ENCODE peak calls at places on chromosomes 6 and 20, in six cellular contexts. T, B, Y, Z, L and S are unnamed samples. For H3K9me3, the result is how much of the 10 kb centered on the place peaks cover.

GRCh38 chr6:41469156-41469950 is 76.8 kb upstream of the FOXP4 start:
- DNase-seq in B (no peak), T (no peak), L (no peak), Z (no peak), Y (no peak), S (no peak)

GRCh38 chr20:63112491-63113219 is 103.3 kb downstream of the YTHDF1 start:
- DNase-seq in Z (peak), T (no peak), L (no peak), B (no peak), Y (no peak), S (no peak)

GRCh38 chr6:51467231-51467952 is 620.0 kb downstream of the PKHD1 start:
- DNase-seq in L (no peak), Y (no peak), T (no peak), Z (no peak), B (no peak), S (no peak)

GRCh38 chr20:10611357-10611756 is 62.4 kb downstream of the JAG1 start:
- DNase-seq in T (no peak), L (peak), Z (no peak), B (peak), Y (no peak), S (no peak)

GRCh38 chr6:118706702-118707101 is 55.3 kb upstream of the CEP85L start:
- DNase-seq in T (no peak), B (no peak), Z (no peak), L (no peak), Y (no peak), S (no peak)

GRCh38 chr20:19936801-19937583 is 80.2 kb upstream of the NAA20 start:
- DNase-seq in L (no peak), Z (peak), B (peak), Y (no peak), T (no peak), S (no peak)

GRCh38 chr6:106033806-106034205 is 52.3 kb upstream of the PRDM1 start:
- DNase-seq in T (no peak), Y (no peak), L (no peak), B (no peak), Z (no peak), S (no peak)

GRCh38 chr6:17115251-17116089 is 13.6 kb downstream of the STMND1 start:
- DNase-seq in Y (peak), B (no peak), Z (no peak), L (peak), T (no peak), S (peak)

GRCh38 chr6:53761036-53761435 is 33.8 kb upstream of the LRRC1 start:
- DNase-seq in B (no peak), T (no peak), Z (no peak), Y (no peak), L (no peak), S (no peak)

GRCh38 chr20:43936371-43936770 is 21.7 kb downstream of the TOX2 start:
- DNase-seq in L (peak), T (no peak), Y (no peak), B (no peak), Z (no peak), S (no peak)

GRCh38 chr6:80449756-80450155 is 343.3 kb downstream of the BCKDHB start:
- DNase-seq in Y (no peak), L (no peak), Z (no peak), B (no peak), T (no peak), S (no peak)

GRCh38 chr6:6495851-6496250 is 92.7 kb upstream of the LY86 start:
- DNase-seq in T (no peak), Y (no peak), Z (no peak), L (no peak), B (no peak), S (no peak)

GRCh38 chr20:23301436-23302050 is 49.0 kb upstream of the NXT1 start:
- DNase-seq in Z (no peak), T (no peak), Y (no peak), B (no peak), L (no peak), S (no peak)

GRCh38 chr6:76439811-76440210 is 367.3 kb upstream of the IMPG1 start:
- DNase-seq in Y (no peak), T (no peak), Z (no peak), B (no peak), L (no peak), S (no peak)

GRCh38 chr6:141552463-141552862 is 580.3 kb upstream of the GJE1 start:
- DNase-seq in T (no peak), Y (peak), L (peak), B (no peak), Z (no peak), S (peak)

GRCh38 chr6:117483004-117483644 is 650 bp downstream of the DCBLD1 start:
- DNase-seq in Z (peak), T (no peak), B (peak), L (peak), Y (peak), S (no peak)

GRCh38 chr20:23349338-23350006 is 1.1 kb upstream of the NXT1 start:
- DNase-seq in B (no peak), Z (no peak), T (no peak), L (no peak), Y (peak), S (no peak)

GRCh38 chr6:11848852-11849731 is 70.5 kb upstream of the ADTRP start:
- DNase-seq in B (no peak), Y (no peak), T (no peak), L (no peak), Z (no peak), S (no peak)

GRCh38 chr20:53890434-53891305 is 179.7 kb downstream of the BCAS1 start:
- DNase-seq in Y (peak), T (no peak), L (peak), Z (no peak), B (no peak), S (no peak)

GRCh38 chr6:169803291-169803811 is 51.9 kb downstream of the ERMARD start:
- DNase-seq in T (no peak), Y (no peak), L (no peak), Z (no peak), B (no peak), S (no peak)

GRCh38 chr6:29887819-29888581 is 54.3 kb upstream of the HLA-A start:
- DNase-seq in Y (no peak), L (peak), T (no peak), B (peak), Z (peak), S (peak)

GRCh38 chr20:19992996-19993908 is 23.9 kb upstream of the NAA20 start:
- DNase-seq in L (peak), Y (peak), T (peak), Z (no peak), B (no peak), S (no peak)

GRCh38 chr6:13275435-13275989 is 52.8 kb downstream of the TBC1D7 start:
- DNase-seq in Y (no peak), Z (no peak), L (no peak), T (no peak), B (no peak), S (no peak)
- H3K4me3 ChIP-seq in Y (no peak), Z (no peak), L (no peak), T (no peak), B (no peak), S (no peak)

DNA sequence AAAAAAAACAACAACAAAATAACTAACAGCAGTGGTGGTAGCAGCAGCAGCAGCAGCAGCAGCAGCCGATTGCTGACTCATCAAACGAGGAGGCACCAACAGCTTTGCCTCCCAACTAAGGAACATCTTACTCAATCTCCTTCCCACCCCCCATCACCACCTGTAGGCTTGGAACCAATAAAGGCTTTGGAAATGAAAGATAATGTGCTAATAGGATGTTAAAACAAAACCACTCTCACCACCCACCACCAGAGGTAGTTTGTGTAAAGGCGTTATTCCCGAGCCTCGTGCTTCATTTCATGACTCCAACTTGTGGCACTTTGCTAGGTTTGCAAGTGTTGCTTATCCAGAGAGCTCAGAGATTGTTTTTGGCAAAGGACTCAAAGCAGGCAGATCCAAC is 346.5 kb downstream of the CD83 start:
- DNase-seq in T (no peak), Y (no peak), Z (no peak), B (no peak), L (peak), S (no peak)
- H3K9me3 ChIP-seq in T (under half), Y (under half), Z (under half), B (under half), L (under half), S (under half)

DNA sequence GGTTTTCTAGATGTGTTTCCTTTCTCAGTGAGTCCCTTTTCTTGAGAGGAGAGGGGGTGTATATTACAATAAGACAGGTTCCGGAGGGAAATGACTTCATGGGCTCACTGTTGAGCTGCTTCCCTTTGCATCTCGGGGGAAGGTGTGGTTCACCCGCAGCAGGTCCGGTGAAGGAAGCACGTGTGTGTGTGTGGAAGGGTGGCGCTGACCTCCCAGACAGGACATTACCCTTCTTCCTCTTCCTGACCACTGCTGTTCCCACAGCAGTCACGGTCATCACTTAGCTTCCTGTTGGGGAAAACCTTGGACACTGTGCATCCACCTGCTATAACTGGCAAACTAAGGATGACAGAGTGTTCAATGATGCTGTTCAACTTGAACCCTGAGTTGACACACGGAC is 83.6 kb downstream of the PLEKHG1 start:
- DNase-seq in B (peak), Z (no peak), T (no peak), L (no peak), Y (no peak), S (no peak)
- H3K4me3 ChIP-seq in B (peak), Z (peak), T (no peak), L (no peak), Y (no peak), S (no peak)

DNA sequence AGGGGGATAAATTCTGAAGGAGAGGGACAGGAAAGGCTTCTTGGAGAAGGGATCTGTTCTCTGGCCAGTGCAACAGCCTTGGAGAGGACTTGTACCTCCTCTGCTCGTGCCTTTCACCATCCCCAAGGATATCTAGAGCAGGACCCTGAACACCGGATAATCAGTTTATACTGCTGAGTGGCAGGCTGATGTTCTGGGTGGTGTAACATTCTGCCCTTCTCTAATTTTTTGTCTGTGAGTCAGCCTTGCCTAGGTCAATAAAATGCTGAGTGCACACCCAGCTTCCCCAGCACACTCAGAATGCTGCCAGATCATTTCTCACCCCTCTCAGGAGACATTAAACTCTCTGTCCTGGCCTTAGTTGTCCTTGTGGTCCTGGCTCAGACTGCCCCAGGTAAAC is at the start of gene DEFB115:
- DNase-seq in B (no peak), T (no peak), L (no peak), Z (no peak), Y (no peak), S (no peak)
- H3K9me3 ChIP-seq in B (under half), T (under half), L (under half), Z (under half), Y (under half), S (under half)

DNA sequence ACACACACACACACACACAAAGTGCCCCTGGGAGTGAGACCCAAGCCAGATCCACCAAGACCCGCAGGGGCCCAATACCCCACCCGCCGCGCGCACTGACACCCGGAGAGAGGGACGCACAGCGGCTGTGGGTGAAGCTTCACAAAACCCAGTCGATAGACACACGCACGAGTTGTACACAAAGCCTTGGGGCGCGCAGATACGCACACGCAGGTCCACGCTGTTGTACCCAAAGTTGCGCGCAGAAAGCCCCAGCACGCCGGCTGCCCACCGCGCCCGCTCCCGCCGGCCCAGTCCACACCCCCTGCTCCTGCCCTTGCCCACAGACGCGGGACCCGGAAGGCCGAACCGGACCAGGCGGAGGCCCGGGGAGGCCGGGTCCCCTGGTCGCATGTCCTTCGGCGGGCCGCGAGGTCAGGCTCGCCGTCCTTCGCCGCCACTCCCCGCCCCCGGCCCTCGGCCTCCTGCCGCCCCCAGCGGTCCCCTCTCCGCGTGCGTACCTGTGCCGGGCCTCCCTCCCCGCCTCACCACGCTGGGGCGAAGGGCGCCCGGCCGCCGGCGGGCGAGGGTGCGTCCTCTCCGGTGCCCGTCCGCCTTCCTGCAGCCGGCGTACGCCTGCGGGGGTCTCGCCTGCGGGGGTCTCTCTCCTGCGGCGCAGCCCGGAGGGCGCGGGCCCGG is at the start of gene TMEM74B:
- DNase-seq in Y (no peak), L (no peak), Z (no peak), B (no peak), T (no peak), S (no peak)
- H3K4me3 ChIP-seq in Y (peak), L (no peak), Z (peak), B (peak), T (peak), S (peak)

DNA sequence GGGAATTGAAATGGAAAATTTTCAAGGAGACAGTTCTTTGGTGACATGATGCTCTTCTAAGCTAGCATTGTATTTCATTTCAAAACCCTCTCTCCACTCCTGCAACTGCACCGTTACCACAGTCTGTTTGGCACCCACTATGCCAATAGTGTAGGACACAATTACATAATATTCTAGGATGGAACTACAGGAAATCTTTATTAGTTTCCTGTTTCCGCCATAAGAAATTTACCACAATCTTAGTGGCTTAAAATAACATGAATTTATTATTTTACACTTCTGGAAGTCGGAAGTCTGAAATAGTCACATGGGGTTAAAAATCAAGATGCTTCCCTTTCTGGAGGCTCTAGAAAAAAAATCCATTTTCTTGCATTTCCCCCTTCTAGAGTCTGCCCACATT is 733.1 kb downstream of the HDGFL1 start:
- DNase-seq in T (no peak), Z (no peak), Y (no peak), B (no peak), L (no peak), S (no peak)
- H3K9me3 ChIP-seq in T (under half), Z (under half), Y (under half), B (under half), L (under half), S (under half)

GRCh38 chr20:32538526-32538918 is 46.6 kb downstream of the NOL4L start:
- DNase-seq in B (no peak), T (no peak), Y (peak), L (no peak), Z (no peak), S (no peak)

GRCh38 chr20:32535316-32535952 is 49.7 kb downstream of the NOL4L start:
- DNase-seq in B (no peak), Z (peak), L (no peak), T (no peak), Y (no peak), S (no peak)

GRCh38 chr20:32537657-32538525 is 47.2 kb downstream of the NOL4L start:
- DNase-seq in Z (no peak), B (no peak), L (no peak), T (no peak), Y (peak), S (no peak)

GRCh38 chr20:32535953-32536823 is 48.9 kb downstream of the NOL4L start:
- DNase-seq in L (no peak), Y (peak), B (peak), T (peak), Z (peak), S (no peak)

GRCh38 chr20:32536861-32537656 is 48.1 kb downstream of the NOL4L start:
- DNase-seq in B (no peak), Z (peak), L (no peak), T (no peak), Y (peak), S (no peak)
- H3K4me3 ChIP-seq in B (peak), Z (peak), L (no peak), T (peak), Y (peak), S (peak)

DNA sequence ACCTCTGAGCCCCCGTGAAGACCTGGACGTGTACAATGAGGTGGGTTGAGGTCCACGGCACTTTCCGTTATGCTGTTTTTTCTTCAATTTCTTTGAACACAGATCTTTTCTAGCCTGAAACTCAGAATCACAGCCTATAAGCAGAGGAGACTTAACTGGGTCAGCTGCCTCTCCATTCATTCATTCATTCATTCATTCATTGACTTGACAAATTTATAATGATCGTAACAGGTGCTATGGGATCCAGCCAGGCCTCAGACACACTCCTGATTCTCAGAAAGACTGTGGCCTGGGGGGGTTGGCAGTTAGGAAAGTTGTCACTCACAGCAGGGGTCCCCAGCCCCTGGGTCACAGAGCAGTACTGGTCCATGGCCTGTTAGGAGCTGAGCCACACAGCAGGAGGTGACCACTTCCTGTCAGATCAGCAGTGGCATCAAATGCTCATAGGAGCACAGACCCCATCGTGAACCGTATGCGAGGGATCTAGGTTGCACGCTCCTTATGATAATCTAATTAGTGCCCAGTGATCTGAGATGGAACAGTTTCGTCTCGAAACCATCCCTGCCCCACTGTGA is 38.6 kb upstream of the IRF4 start:
- DNase-seq in B (no peak), T (no peak), Z (no peak), L (no peak), Y (no peak), S (no peak)
- H3K9me3 ChIP-seq in B (under half), T (under half), Z (under half), L (under half), Y (under half), S (under half)

GRCh38 chr6:10414766-10415592 is at the start of gene TFAP2A:
- DNase-seq in L (no peak), B (no peak), Y (no peak), T (no peak), Z (no peak), S (no peak)

GRCh38 chr6:10412165-10412947 is 2.5 kb downstream of the TFAP2A start:
- DNase-seq in Z (peak), Y (peak), T (no peak), B (no peak), L (peak), S (no peak)

GRCh38 chr6:10412948-10413849 is 1.7 kb downstream of the TFAP2A start:
- DNase-seq in L (no peak), Y (peak), Z (peak), T (no peak), B (no peak), S (no peak)

GRCh38 chr6:10415593-10416480 is 963 bp upstream of the TFAP2A start:
- DNase-seq in Y (no peak), L (no peak), Z (no peak), B (no peak), T (no peak), S (no peak)

GRCh38 chr6:10413850-10414765 is 766 bp downstream of the TFAP2A start:
- DNase-seq in L (no peak), B (no peak), Z (no peak), Y (peak), T (no peak), S (no peak)
- H3K4me3 ChIP-seq in L (no peak), B (peak), Z (peak), Y (peak), T (peak), S (peak)